ENCODE peak calls at places on chromosomes 5 and 9, in four cellular contexts. V is fibroblast of lung, H is hepatocyte, S is activated T-helper 1 cell treated with Interleukin-2 at 50 U/mL for 16 hours. E is an unnamed sample.

GRCh38 chr5:107985144-107985543 is 314.4 kb upstream of the EFNA5 start:
- DNase-seq in S (no peak), H (peak), V (no peak), E (peak)

GRCh38 chr9:79522793-79523192 is 49.0 kb upstream of the TLE4 start:
- DNase-seq in V (no peak), S (no peak), H (no peak), E (no peak)

GRCh38 chr5:116652903-116653302 is 78.3 kb upstream of the SEMA6A start:
- DNase-seq in H (no peak), V (peak), S (no peak), E (peak)

GRCh38 chr9:16368425-16369087 is 501.9 kb downstream of the BNC2 start:
- DNase-seq in H (no peak), V (no peak), S (no peak), E (peak)

GRCh38 chr9:128190516-128191405 is 611 bp downstream of the CIZ1 start:
- DNase-seq in S (no peak), V (peak), H (no peak), E (peak)

GRCh38 chr5:72653586-72653985 is 146.4 kb upstream of the ZNF366 start:
- DNase-seq in V (no peak), H (no peak), S (no peak), E (no peak)

GRCh38 chr9:72907421-72907820 is 45.4 kb downstream of the ALDH1A1 start:
- DNase-seq in H (no peak), V (no peak), S (no peak), E (no peak)

GRCh38 chr9:68574150-68574549 is 33.5 kb upstream of the TMEM252 start:
- DNase-seq in S (no peak), V (peak), H (no peak), E (no peak)

GRCh38 chr9:12554636-12555035 is 138.5 kb upstream of the TYRP1 start:
- DNase-seq in V (peak), S (no peak), H (peak), E (peak)

GRCh38 chr5:59819806-59820205 is 73.7 kb downstream of the PDE4D start:
- DNase-seq in S (no peak), H (no peak), V (no peak), E (peak)

GRCh38 chr5:128163991-128164390 is 80.4 kb downstream of the SLC12A2 start:
- DNase-seq in H (no peak), V (peak), S (no peak), E (peak)

GRCh38 chr9:25964239-25964638 is 286.0 kb upstream of the TUSC1 start:
- DNase-seq in S (no peak), H (peak), V (peak), E (peak)

GRCh38 chr9:3916420-3916819 is 383.4 kb downstream of the GLIS3 start:
- DNase-seq in V (no peak), S (no peak), H (no peak), E (peak)

GRCh38 chr5:174306345-174307030 is 261.0 kb downstream of the NSG2 start:
- DNase-seq in H (no peak), V (no peak), S (no peak), E (peak)

GRCh38 chr5:157564149-157564711 is 11.3 kb downstream of the ADAM19 start:
- DNase-seq in V (no peak), S (no peak), H (no peak), E (no peak)

GRCh38 chr9:92059045-92059444 is 56.2 kb downstream of the SPTLC1 start:
- DNase-seq in V (no peak), S (no peak), H (no peak), E (no peak)

GRCh38 chr5:144913661-144914060 is 743.0 kb downstream of the KCTD16 start:
- DNase-seq in H (no peak), S (no peak), V (no peak), E (no peak)

GRCh38 chr9:99474186-99474585 is 252.1 kb downstream of the SEC61B start:
- DNase-seq in H (no peak), V (peak), S (no peak), E (peak)

GRCh38 chr5:96254980-96255681 is 177.9 kb downstream of the PCSK1 start:
- DNase-seq in H (no peak), V (peak), S (no peak), E (peak)

GRCh38 chr5:59036274-59036961 is 453.5 kb downstream of the RAB3C start:
- DNase-seq in S (peak), H (peak), V (peak), E (peak)

GRCh38 chr5:59744531-59744992 is 149.0 kb downstream of the PDE4D start:
- DNase-seq in H (no peak), V (peak), S (no peak), E (no peak)

GRCh38 chr9:88458716-88459115 is 70.5 kb downstream of the SPIN1 start:
- DNase-seq in H (no peak), S (no peak), V (peak), E (peak)

E was measured in astrocyte of the hippocampus.